ENCODE peak calls at places on chromosomes 2 and 18, in six cellular contexts. V is IMR-90, A is mesendoderm, D is mesenchymal stem cell, T is H1, L is H9. P is an unnamed sample. For H3K27me3, the result is how much of the 10 kb centered on the place peaks cover.

GRCh38 chr2:11976090-11976489 is 229.7 kb downstream of the LPIN1 start:
- DNase-seq in V (no peak), T (no peak), L (no peak), A (no peak), D (no peak), P (no peak)

GRCh38 chr2:85266424-85267041 is 61.3 kb downstream of the TGOLN2 start:
- DNase-seq in L (peak), A (peak), D (no peak), V (peak), T (peak), P (peak)

GRCh38 chr2:151374426-151374825 is 17.0 kb downstream of the TNFAIP6 start:
- DNase-seq in A (no peak), V (peak), D (peak), T (no peak), L (no peak), P (no peak)

GRCh38 chr2:85804583-85804982 is 50.8 kb downstream of the ATOH8 start:
- DNase-seq in V (no peak), L (no peak), A (peak), D (no peak), T (no peak), P (no peak)

GRCh38 chr2:118433566-118433965 is 345.3 kb downstream of the INSIG2 start:
- DNase-seq in T (no peak), V (no peak), D (no peak), A (no peak), L (no peak), P (no peak)

GRCh38 chr2:74569686-74570085 is 15.2 kb downstream of the DOK1 start:
- DNase-seq in D (no peak), L (no peak), T (no peak), A (no peak), V (no peak), P (no peak)

GRCh38 chr2:70380621-70381020 is 78.8 kb upstream of the FAM136A start:
- DNase-seq in T (no peak), D (no peak), L (no peak), V (no peak), A (no peak), P (no peak)

GRCh38 chr2:181813963-181814565 is 77.5 kb upstream of the ITPRID2 start:
- DNase-seq in A (no peak), D (peak), L (no peak), T (no peak), V (peak), P (no peak)

GRCh38 chr2:132384491-132385186 is 32.0 kb upstream of the GPR39 start:
- DNase-seq in T (no peak), V (no peak), A (no peak), L (no peak), D (no peak), P (no peak)

GRCh38 chr18:36130883-36131653 is 1.4 kb downstream of the ELP2 start:
- DNase-seq in L (no peak), A (no peak), D (no peak), V (no peak), T (no peak), P (no peak)

GRCh38 chr18:36128907-36129299 is 237 bp downstream of the SLC39A6 start:
- DNase-seq in D (no peak), V (no peak), A (no peak), T (no peak), L (no peak), P (no peak)

GRCh38 chr18:36129300-36130038 is at the start of the genes ELP2 and SLC39A6:
- DNase-seq in T (peak), D (peak), L (peak), V (peak), A (peak), P (peak)

GRCh38 chr18:36131692-36132483 is 2.2 kb downstream of the ELP2 start:
- DNase-seq in T (no peak), L (no peak), D (no peak), V (no peak), A (no peak), P (no peak)

DNA sequence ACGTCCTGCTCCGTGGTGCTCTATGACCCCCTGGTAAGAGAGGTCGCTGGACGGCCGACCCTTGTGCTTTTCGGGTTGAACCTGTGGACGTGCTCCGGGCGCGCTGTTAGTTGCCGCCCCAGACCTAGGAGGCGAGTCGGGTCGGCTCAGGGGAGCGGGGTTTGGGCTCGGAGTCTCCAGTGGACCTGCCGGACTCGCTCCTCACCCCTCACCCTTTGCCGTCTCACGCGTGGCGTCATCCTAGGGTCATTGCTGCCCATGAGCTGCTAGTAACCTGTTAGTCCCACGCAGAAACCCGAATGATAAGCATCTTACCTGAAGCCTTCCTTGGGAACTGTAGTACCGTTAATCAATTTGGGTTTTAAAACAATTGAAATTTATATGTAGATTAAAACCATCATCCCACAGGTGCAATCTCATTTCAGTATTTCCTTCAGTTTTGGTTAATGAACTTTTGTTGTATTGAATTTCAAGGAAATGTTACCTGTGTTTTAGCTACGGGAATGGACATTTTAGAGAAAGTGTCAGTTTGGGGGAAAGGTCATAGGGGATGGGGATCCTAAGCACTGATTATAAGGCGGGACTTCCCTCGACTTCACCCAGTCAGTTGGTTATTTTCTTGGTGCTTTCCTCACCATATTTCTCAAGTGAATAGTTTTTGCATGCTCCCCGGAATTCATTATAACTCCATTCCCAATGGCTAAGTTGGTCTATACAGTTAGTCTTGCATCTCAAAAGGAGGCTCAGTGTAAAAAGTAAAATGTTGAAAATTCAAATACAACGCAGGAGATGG is 536 bp downstream of the ELP2 start:
- DNase-seq in T (no peak), L (no peak), V (peak), A (no peak), D (no peak), P (peak)
- H3K18ac ChIP-seq in T (peak), L (no peak), V (peak), A (no peak), D (peak), P (peak)

GRCh38 chr2:48584551-48584950 is 33.1 kb upstream of the GTF2A1L start:
- DNase-seq in D (no peak), T (no peak), L (no peak), V (no peak), A (peak), P (no peak)

GRCh38 chr2:48587560-48587959 is 30.1 kb upstream of the GTF2A1L start:
- DNase-seq in V (no peak), D (no peak), T (no peak), L (no peak), A (no peak), P (no peak)

GRCh38 chr2:48589170-48589767 is 28.4 kb upstream of the GTF2A1L start:
- DNase-seq in D (peak), A (peak), V (peak), T (no peak), L (no peak), P (no peak)

GRCh38 chr2:48588745-48589144 is 28.9 kb upstream of the GTF2A1L start:
- DNase-seq in A (peak), V (no peak), L (no peak), D (no peak), T (no peak), P (no peak)

GRCh38 chr2:48586433-48586832 is 31.2 kb upstream of the GTF2A1L start:
- DNase-seq in L (no peak), A (no peak), D (no peak), T (no peak), V (no peak), P (no peak)
- H2BK5ac ChIP-seq in L (no peak), A (no peak), D (no peak), T (no peak), V (no peak), P (no peak)

GRCh38 chr2:72927066-72927465 is 9.7 kb downstream of the EMX1 start:
- DNase-seq in A (no peak), T (no peak), L (no peak), V (no peak), D (no peak), P (no peak)
- H3K27me3 ChIP-seq in A (half or more), T (half or more), L (half or more), V (half or more), D (half or more), P (half or more)

DNA sequence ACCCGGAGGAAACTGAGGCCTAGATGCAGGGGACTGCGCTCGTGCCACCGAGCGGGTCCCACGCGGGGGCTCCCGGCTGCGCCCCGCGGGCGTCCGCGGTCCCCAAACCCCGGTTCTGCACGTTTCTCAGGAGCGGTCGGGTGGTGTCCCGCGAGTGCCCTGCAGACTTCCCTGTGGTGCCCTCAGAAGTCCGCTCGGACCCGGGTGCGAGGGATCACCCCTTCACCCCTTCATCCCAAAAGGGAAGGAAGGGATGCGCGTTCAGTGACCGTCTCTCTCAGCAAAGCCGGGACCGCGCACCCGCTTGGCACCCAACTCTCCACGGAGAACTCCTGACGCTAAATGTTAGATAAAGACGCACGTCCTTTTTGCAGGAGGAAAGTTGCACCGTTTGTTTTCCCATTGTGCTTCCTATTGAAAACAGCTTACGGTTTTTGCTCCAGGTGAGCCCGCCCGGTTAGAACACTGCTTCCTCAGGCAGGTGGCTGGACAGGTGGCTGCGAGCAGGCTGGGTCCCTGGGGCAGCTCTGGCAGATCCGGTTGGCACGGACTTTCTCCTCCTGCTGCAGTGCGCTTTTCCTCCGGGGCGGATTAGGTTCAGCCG is 779 bp downstream of the DGKD start:
- DNase-seq in V (no peak), L (no peak), D (peak), A (no peak), T (peak), P (no peak)
- H3K18ac ChIP-seq in V (no peak), L (no peak), D (peak), A (peak), T (no peak), P (peak)

GRCh38 chr2:195473802-195474201 is 183.2 kb upstream of the SLC39A10 start:
- DNase-seq in L (no peak), D (no peak), A (no peak), V (no peak), T (no peak), P (no peak)
- H2BK5ac ChIP-seq in L (no peak), D (no peak), A (no peak), V (no peak), T (no peak), P (no peak)

GRCh38 chr2:208406474-208407451 is at the start of gene PTH2R:
- DNase-seq in L (peak), T (peak), V (no peak), A (peak), D (no peak), P (peak)
- H3K27me3 ChIP-seq in L (under half), T (under half), V (under half), A (under half), D (half or more), P (under half)

DNA sequence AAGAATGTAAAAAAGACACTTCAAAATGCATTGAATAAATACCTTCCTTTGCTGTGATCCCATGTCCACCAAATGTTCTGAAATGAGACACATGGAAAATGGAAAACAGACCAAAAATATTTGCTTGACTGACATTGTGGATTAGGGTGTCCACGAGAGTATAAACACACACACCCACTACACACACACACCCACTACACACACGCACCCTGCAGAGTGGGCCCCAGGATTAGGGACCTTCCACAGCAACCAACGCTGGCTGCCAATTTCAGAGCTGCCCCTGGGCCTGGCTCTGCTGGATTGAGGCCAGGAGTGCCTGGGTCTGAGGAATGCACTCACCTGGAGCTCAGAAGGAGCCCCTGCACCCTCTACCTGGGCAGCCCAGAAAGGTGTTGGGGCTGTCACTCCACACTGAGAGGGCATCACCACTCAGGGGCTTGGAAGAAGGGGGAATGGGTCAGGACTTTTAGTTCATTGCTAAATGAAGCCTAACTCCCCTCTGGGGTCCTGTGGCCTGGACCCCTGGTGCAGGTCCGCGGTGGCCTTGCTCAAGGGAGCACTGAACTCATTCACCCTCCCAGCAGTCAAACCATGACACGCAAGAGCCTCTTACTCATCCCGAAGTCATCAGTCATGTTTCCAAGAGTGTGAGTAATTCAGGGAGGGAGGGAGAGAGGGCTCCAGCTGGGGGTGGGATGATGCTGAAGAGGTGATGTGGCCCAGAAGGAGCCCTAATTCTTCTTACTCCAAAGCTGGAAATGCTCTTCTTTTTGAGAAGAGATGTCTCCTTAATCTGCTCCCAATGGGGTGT is 50.2 kb upstream of the PLB1 start:
- DNase-seq in D (peak), A (peak), L (no peak), V (peak), T (no peak), P (no peak)
- H3K18ac ChIP-seq in D (peak), A (no peak), L (no peak), V (peak), T (no peak), P (no peak)

GRCh38 chr2:65918760-65919187 is 486.4 kb upstream of the SPRED2 start:
- DNase-seq in V (no peak), T (no peak), A (peak), L (no peak), D (no peak), P (no peak)

GRCh38 chr2:65920659-65921058 is 488.3 kb upstream of the SPRED2 start:
- DNase-seq in L (no peak), V (no peak), D (no peak), A (no peak), T (no peak), P (no peak)

GRCh38 chr2:65917990-65918389 is 485.6 kb upstream of the SPRED2 start:
- DNase-seq in A (no peak), L (no peak), T (no peak), D (no peak), V (no peak), P (no peak)

GRCh38 chr2:65922030-65922429 is 489.6 kb upstream of the SPRED2 start:
- DNase-seq in L (no peak), A (no peak), D (no peak), T (no peak), V (no peak), P (no peak)

DNA sequence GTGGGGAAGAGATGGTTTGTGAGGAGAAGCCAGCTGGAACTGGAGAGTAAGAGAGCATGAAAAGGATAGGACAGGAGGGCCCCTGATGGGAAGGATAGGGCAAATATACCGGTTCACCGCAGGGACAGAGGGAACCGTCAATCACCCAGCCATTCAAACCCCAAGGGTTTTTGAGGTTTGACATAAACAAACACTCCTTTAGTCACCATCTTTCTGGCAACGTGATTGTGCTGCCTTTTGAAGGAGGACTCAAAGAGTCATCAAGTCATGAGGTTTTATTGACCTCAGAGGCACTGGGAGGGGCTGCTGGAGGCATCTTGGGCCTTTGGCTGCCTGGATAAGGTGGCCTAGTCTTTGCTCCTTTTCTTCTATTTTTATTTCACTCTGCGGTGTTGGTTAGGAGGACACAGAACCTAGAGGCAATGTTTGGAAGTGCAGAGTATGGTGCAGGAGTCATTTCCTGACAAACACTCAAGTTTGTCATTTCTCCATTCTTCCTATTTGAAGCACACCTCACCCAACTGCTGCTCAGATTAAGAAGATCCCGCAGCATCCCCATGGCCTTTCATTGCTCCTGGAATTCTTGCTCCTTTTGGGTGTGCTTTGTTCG is 487.3 kb upstream of the SPRED2 start:
- DNase-seq in V (no peak), A (peak), L (no peak), T (no peak), D (no peak), P (no peak)
- H2BK5ac ChIP-seq in V (no peak), A (no peak), L (no peak), T (no peak), D (no peak), P (no peak)

DNA sequence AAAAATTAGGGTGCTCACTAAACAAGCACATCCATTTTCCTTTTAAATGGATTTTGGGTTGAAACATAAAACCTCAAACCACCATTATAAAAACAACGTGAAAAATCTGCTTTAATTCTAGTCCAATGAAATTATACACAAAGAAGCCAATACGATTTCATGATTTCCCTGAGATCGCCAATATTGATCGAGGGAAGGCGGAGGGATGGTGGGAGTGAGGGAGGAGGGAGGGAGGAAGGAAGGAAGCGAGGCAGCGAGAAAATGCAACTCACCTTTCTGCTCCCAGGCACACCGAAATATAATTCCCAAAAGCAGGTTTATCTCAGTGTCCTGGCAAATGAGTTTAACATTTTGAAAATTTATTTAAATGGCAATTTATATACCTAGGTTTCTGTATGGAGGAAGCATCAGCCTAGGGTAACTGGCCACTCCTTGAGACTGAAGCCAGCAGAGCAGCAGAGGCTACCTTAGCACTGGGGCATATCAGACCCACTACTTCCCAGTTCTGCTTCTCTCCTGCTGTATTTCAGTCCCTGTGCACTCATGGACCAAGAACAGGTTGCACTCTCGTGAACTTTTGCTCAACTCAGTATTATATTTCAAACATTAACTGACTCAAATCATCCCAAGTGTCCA is 2.3 kb upstream of the ONECUT2 start:
- DNase-seq in L (no peak), D (no peak), T (no peak), A (peak), V (no peak), P (no peak)
- H3K27me3 ChIP-seq in L (half or more), D (half or more), T (half or more), A (half or more), V (half or more), P (half or more)

P was measured in neuronal stem cell.